ENCODE peak calls at places on chromosomes 12 and 14, in four cellular contexts. J is heart right ventricle, I is keratinocyte, R is kidney epithelial cell. K is an unnamed sample.

GRCh38 chr14:71591929-71592328 is 340.3 kb upstream of the RGS6 start:
- DNase-seq in I (peak; percentile 23), R (peak; percentile 28), J (no peak), K (no peak)

GRCh38 chr12:24073170-24073810 is 123.8 kb upstream of the SOX5 start:
- DNase-seq in I (no peak), R (no peak), J (no peak), K (no peak)

GRCh38 chr14:60106341-60106740 is 14.6 kb downstream of the PCNX4 start:
- DNase-seq in I (no peak), J (no peak), R (peak; percentile 61), K (no peak)

GRCh38 chr14:46653031-46653775 is 1.6 kb upstream of the RPL10L start:
- DNase-seq in J (no peak), R (no peak), I (no peak), K (no peak)

GRCh38 chr14:50335389-50335788 is 23.3 kb downstream of the DMAC2L start:
- DNase-seq in J (peak; percentile 21), R (no peak), I (no peak), K (no peak)

GRCh38 chr12:87758271-87758670 is 270.9 kb downstream of the C12orf50 start:
- DNase-seq in J (no peak), I (no peak), R (no peak), K (no peak)

GRCh38 chr12:40451661-40452060 is 226.9 kb downstream of the LRRK2 start:
- DNase-seq in R (no peak), J (no peak), I (no peak), K (no peak)

GRCh38 chr12:88556213-88556612 is 24.1 kb downstream of the KITLG start:
- DNase-seq in J (no peak), I (no peak), R (no peak), K (no peak)

GRCh38 chr12:3222306-3222705 is 145.1 kb downstream of the TSPAN9 start:
- DNase-seq in R (no peak), I (no peak), J (no peak), K (no peak)

GRCh38 chr12:48000878-48001321 is 3.4 kb downstream of the COL2A1 start:
- DNase-seq in J (no peak), R (peak; percentile 34), I (peak; percentile 81), K (peak; percentile 16)

GRCh38 chr14:102363182-102363952 is 626 bp downstream of the TECPR2 start:
- DNase-seq in J (no peak), I (peak; percentile 21), R (no peak), K (peak; percentile 3)

GRCh38 chr12:108821407-108822397 is 35.7 kb downstream of the SSH1 start:
- DNase-seq in J (no peak), R (no peak), I (no peak), K (no peak)
- H3K4me3 ChIP-seq in J (no peak overlapping the region), R (no peak overlapping the region), I (no peak overlapping the region), K (no peak overlapping the region)

GRCh38 chr14:63562414-63562813 is 19.2 kb upstream of the PPP2R5E start:
- DNase-seq in R (no peak), J (no peak), I (no peak), K (no peak)
- H3K27me3 ChIP-seq in R (no peaks in the 10 kb centered on the region), J (no peaks in the 10 kb centered on the region), I (no peaks in the 10 kb centered on the region), K (no peaks in the 10 kb centered on the region)

GRCh38 chr12:94148841-94149780 is 734 bp downstream of the PLXNC1 start:
- DNase-seq in I (no peak), R (no peak), J (peak; percentile 45), K (no peak)

GRCh38 chr12:94146166-94146565 is 2.2 kb upstream of the PLXNC1 start:
- DNase-seq in I (no peak), J (no peak), R (no peak), K (no peak)

GRCh38 chr12:94147991-94148840 is at the start of gene PLXNC1:
- DNase-seq in I (no peak), J (peak; percentile 63), R (no peak), K (no peak)

GRCh38 chr12:94145231-94145979 is 3.0 kb upstream of the PLXNC1 start:
- DNase-seq in I (no peak), R (no peak), J (no peak), K (no peak)

DNA sequence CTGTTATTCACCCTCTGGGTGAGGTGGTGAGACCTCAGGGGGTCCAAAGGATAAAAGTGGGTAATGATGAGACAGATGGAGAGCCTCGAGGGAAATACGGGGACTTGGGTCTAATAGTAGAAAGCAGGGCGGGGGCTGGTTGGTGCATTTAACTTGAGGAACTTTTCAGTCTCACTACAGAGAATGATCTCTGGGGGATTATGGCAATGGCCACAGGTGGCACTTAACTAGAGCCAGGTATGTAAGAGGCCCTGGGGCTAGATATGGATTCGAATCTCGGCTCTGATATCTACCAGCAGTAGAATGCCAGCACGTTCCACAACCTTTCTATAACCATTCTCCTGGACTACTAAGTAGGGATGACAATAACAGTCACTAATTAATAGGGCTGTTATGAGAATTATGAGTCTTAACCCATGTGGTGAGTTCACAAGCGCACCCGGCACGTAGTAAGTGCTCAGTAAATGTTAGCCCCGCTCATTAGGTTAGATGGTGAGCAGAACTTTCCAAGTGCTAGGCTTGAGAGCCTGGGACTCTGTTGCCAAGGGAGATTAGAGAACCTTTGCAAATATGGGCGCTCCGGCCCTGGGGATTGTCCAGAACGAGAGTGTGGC is 893 bp upstream of the PLXNC1 start:
- DNase-seq in I (no peak), R (no peak), J (no peak), K (no peak)
- H3K4me3 ChIP-seq in I (peak overlapping the region; percentile 43), R (no peak overlapping the region), J (peak overlapping the region; percentile 78), K (peak overlapping the region; percentile 50)

GRCh38 chr12:109625131-109625559 is 51.6 kb downstream of the MVK start:
- DNase-seq in J (no peak), R (no peak), I (no peak), K (no peak)
- H3K27me3 ChIP-seq in J (no peaks in the 10 kb centered on the region), R (peaks cover 23% of the 10 kb centered on the region), I (peaks cover 21% of the 10 kb centered on the region), K (peaks cover 12% of the 10 kb centered on the region)

GRCh38 chr12:69987453-69988102 is 162.6 kb downstream of the MYRFL start:
- DNase-seq in I (peak; percentile 87), R (peak; percentile 80), J (no peak), K (peak; percentile 85)
- H3K4me3 ChIP-seq in I (no peak overlapping the region), R (no peak overlapping the region), J (no peak overlapping the region), K (no peak overlapping the region)